ENCODE peak calls at places on chromosome 13, in eight cellular contexts. One of them, this sample, is unnamed. For H3K9me3, H3K4me1 and H3K36me3, the result is how much of the 10 kb centered on the place peaks cover.

GRCh38 chr13:45331981-45332830 is 8.8 kb downstream of the TPT1 start:
- DNase-seq in neuronal stem cell: no peak
- DNase-seq in adrenal gland: peak
- DNase-seq in colonic mucosa: no peak
- DNase-seq in effector memory CD4-positive, alpha-beta T cell: no peak
- DNase-seq in H1: no peak
- DNase-seq in tibial artery: peak
- DNase-seq in psoas muscle: no peak
- DNase-seq in this sample: no peak

GRCh38 chr13:61414686-61415664 is 674 bp downstream of the PCDH20 start:
- DNase-seq in neuronal stem cell: peak
- DNase-seq in adrenal gland: no peak
- DNase-seq in colonic mucosa: peak
- DNase-seq in effector memory CD4-positive, alpha-beta T cell: no peak
- DNase-seq in H1: peak
- DNase-seq in tibial artery: no peak
- DNase-seq in psoas muscle: peak
- DNase-seq in this sample: no peak

GRCh38 chr13:47859129-47859528 is 141.9 kb downstream of the SUCLA2 start:
- DNase-seq in neuronal stem cell: no peak
- DNase-seq in adrenal gland: no peak
- DNase-seq in colonic mucosa: no peak
- DNase-seq in effector memory CD4-positive, alpha-beta T cell: no peak
- DNase-seq in H1: no peak
- DNase-seq in tibial artery: no peak
- DNase-seq in psoas muscle: no peak
- DNase-seq in this sample: no peak

GRCh38 chr13:59312776-59313175 is 851.0 kb downstream of the DIAPH3 start:
- DNase-seq in neuronal stem cell: no peak
- DNase-seq in adrenal gland: no peak
- DNase-seq in colonic mucosa: no peak
- DNase-seq in effector memory CD4-positive, alpha-beta T cell: no peak
- DNase-seq in H1: no peak
- DNase-seq in tibial artery: no peak
- DNase-seq in psoas muscle: no peak
- DNase-seq in this sample: no peak

GRCh38 chr13:101218484-101218883 is 197.8 kb downstream of the NALCN start:
- DNase-seq in neuronal stem cell: no peak
- DNase-seq in adrenal gland: no peak
- DNase-seq in colonic mucosa: no peak
- DNase-seq in effector memory CD4-positive, alpha-beta T cell: no peak
- DNase-seq in H1: no peak
- DNase-seq in tibial artery: no peak
- DNase-seq in psoas muscle: no peak
- DNase-seq in this sample: no peak

GRCh38 chr13:25982908-25983307 is 68.9 kb downstream of the SHISA2 start:
- DNase-seq in neuronal stem cell: no peak
- DNase-seq in adrenal gland: no peak
- DNase-seq in colonic mucosa: no peak
- DNase-seq in effector memory CD4-positive, alpha-beta T cell: no peak
- DNase-seq in H1: no peak
- DNase-seq in tibial artery: no peak
- DNase-seq in psoas muscle: no peak
- DNase-seq in this sample: no peak

GRCh38 chr13:66344770-66345367 is 885.3 kb downstream of the PCDH9 start:
- DNase-seq in neuronal stem cell: peak
- DNase-seq in adrenal gland: no peak
- DNase-seq in colonic mucosa: no peak
- DNase-seq in effector memory CD4-positive, alpha-beta T cell: no peak
- DNase-seq in H1: no peak
- DNase-seq in tibial artery: no peak
- DNase-seq in psoas muscle: no peak
- DNase-seq in this sample: no peak

GRCh38 chr13:113110048-113110851 is 4.7 kb downstream of the F7 start:
- DNase-seq in neuronal stem cell: no peak
- DNase-seq in adrenal gland: no peak
- DNase-seq in colonic mucosa: no peak
- DNase-seq in effector memory CD4-positive, alpha-beta T cell: no peak
- DNase-seq in H1: no peak
- DNase-seq in tibial artery: no peak
- DNase-seq in psoas muscle: peak
- DNase-seq in this sample: no peak

GRCh38 chr13:76481738-76482137 is 404.5 kb downstream of the KCTD12 start:
- DNase-seq in neuronal stem cell: no peak
- DNase-seq in adrenal gland: no peak
- DNase-seq in colonic mucosa: no peak
- DNase-seq in effector memory CD4-positive, alpha-beta T cell: no peak
- DNase-seq in H1: no peak
- DNase-seq in tibial artery: no peak
- DNase-seq in psoas muscle: no peak
- DNase-seq in this sample: no peak

GRCh38 chr13:71374471-71375041 is 492.4 kb downstream of the DACH1 start:
- DNase-seq in neuronal stem cell: no peak
- DNase-seq in adrenal gland: no peak
- DNase-seq in colonic mucosa: no peak
- DNase-seq in effector memory CD4-positive, alpha-beta T cell: no peak
- DNase-seq in H1: no peak
- DNase-seq in tibial artery: no peak
- DNase-seq in psoas muscle: no peak
- DNase-seq in this sample: no peak

GRCh38 chr13:112325941-112326645 is 50.1 kb upstream of the SPACA7 start:
- DNase-seq in neuronal stem cell: no peak
- DNase-seq in adrenal gland: no peak
- DNase-seq in colonic mucosa: no peak
- DNase-seq in effector memory CD4-positive, alpha-beta T cell: no peak
- DNase-seq in H1: no peak
- DNase-seq in tibial artery: no peak
- DNase-seq in psoas muscle: no peak
- DNase-seq in this sample: no peak

GRCh38 chr13:53473397-53473796 is 444.8 kb downstream of the OLFM4 start:
- DNase-seq in neuronal stem cell: no peak
- DNase-seq in adrenal gland: no peak
- DNase-seq in colonic mucosa: no peak
- DNase-seq in effector memory CD4-positive, alpha-beta T cell: no peak
- DNase-seq in H1: no peak
- DNase-seq in tibial artery: no peak
- DNase-seq in psoas muscle: no peak
- DNase-seq in this sample: no peak
- H3K9me3 ChIP-seq in neuronal stem cell: under half
- H3K9me3 ChIP-seq in adrenal gland: under half
- H3K9me3 ChIP-seq in colonic mucosa: under half
- H3K9me3 ChIP-seq in effector memory CD4-positive, alpha-beta T cell: under half
- H3K9me3 ChIP-seq in H1: under half
- H3K9me3 ChIP-seq in tibial artery: under half
- H3K9me3 ChIP-seq in psoas muscle: under half
- H3K9me3 ChIP-seq in this sample: under half

DNA sequence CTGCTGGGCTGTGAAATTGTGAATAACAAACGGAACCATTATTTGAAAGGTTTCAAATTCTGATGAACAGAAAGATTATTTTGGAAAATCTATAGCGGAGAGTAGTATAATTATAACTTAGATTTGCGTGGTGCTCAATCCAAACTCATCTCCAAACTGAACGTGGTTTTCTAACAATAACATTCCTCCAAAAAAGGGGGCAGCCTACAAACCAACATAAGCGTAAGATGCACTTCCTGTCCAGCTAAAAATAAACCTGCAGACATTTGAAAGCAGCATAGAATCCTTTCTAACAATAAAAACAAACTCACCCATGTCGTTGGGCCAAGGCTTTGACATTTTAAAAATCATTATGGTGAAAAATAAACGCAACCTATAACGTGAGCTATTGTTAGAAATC is 178.4 kb downstream of the COL4A1 start:
- DNase-seq in neuronal stem cell: no peak
- DNase-seq in adrenal gland: no peak
- DNase-seq in colonic mucosa: no peak
- DNase-seq in effector memory CD4-positive, alpha-beta T cell: no peak
- DNase-seq in H1: no peak
- DNase-seq in tibial artery: no peak
- DNase-seq in psoas muscle: no peak
- DNase-seq in this sample: no peak
- H3K4me1 ChIP-seq in neuronal stem cell: under half
- H3K4me1 ChIP-seq in adrenal gland: under half
- H3K4me1 ChIP-seq in colonic mucosa: under half
- H3K4me1 ChIP-seq in effector memory CD4-positive, alpha-beta T cell: under half
- H3K4me1 ChIP-seq in H1: under half
- H3K4me1 ChIP-seq in tibial artery: under half
- H3K4me1 ChIP-seq in psoas muscle: under half
- H3K4me1 ChIP-seq in this sample: under half

GRCh38 chr13:75101997-75102720 is 379.8 kb downstream of the TBC1D4 start:
- DNase-seq in neuronal stem cell: no peak
- DNase-seq in adrenal gland: no peak
- DNase-seq in colonic mucosa: no peak
- DNase-seq in effector memory CD4-positive, alpha-beta T cell: no peak
- DNase-seq in H1: no peak
- DNase-seq in tibial artery: no peak
- DNase-seq in psoas muscle: no peak
- DNase-seq in this sample: no peak
- H3K36me3 ChIP-seq in neuronal stem cell: under half
- H3K36me3 ChIP-seq in adrenal gland: under half
- H3K36me3 ChIP-seq in colonic mucosa: under half
- H3K36me3 ChIP-seq in effector memory CD4-positive, alpha-beta T cell: under half
- H3K36me3 ChIP-seq in H1: under half
- H3K36me3 ChIP-seq in tibial artery: under half
- H3K36me3 ChIP-seq in psoas muscle: under half
- H3K36me3 ChIP-seq in this sample: under half

DNA sequence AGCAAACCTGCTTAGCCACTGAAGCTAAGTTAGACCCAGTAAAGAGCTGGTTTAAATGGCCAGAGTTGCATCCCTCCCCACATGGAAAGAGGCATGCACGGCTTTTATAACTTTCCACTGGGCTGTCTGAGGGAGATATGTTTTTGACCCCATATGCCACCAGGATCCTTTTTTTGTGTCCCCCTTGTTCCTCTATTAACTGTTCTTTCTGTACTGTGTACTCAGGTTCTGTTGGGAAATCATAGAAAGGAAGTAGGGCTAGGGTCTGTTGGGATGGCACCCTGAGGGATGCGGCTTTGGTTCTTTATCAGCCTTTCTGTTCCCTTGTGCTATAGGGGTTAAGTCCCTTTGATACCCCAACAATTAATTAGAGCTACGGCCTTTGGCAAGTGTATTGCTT is 12.2 kb upstream of the TM9SF2 start:
- DNase-seq in neuronal stem cell: no peak
- DNase-seq in adrenal gland: no peak
- DNase-seq in colonic mucosa: no peak
- DNase-seq in effector memory CD4-positive, alpha-beta T cell: no peak
- DNase-seq in H1: no peak
- DNase-seq in tibial artery: no peak
- DNase-seq in psoas muscle: no peak
- DNase-seq in this sample: no peak
- H3K9me3 ChIP-seq in neuronal stem cell: under half
- H3K9me3 ChIP-seq in adrenal gland: under half
- H3K9me3 ChIP-seq in colonic mucosa: under half
- H3K9me3 ChIP-seq in effector memory CD4-positive, alpha-beta T cell: under half
- H3K9me3 ChIP-seq in H1: under half
- H3K9me3 ChIP-seq in tibial artery: under half
- H3K9me3 ChIP-seq in psoas muscle: under half
- H3K9me3 ChIP-seq in this sample: under half

GRCh38 chr13:49305824-49306425 is 58.2 kb downstream of the CDADC1 start:
- DNase-seq in neuronal stem cell: no peak
- DNase-seq in adrenal gland: no peak
- DNase-seq in colonic mucosa: no peak
- DNase-seq in effector memory CD4-positive, alpha-beta T cell: no peak
- DNase-seq in H1: no peak
- DNase-seq in tibial artery: no peak
- DNase-seq in psoas muscle: peak
- DNase-seq in this sample: no peak

GRCh38 chr13:49310251-49310650 is 62.5 kb downstream of the CDADC1 start:
- DNase-seq in neuronal stem cell: no peak
- DNase-seq in adrenal gland: no peak
- DNase-seq in colonic mucosa: no peak
- DNase-seq in effector memory CD4-positive, alpha-beta T cell: no peak
- DNase-seq in H1: no peak
- DNase-seq in tibial artery: no peak
- DNase-seq in psoas muscle: no peak
- DNase-seq in this sample: no peak

GRCh38 chr13:49307365-49307764 is 59.6 kb downstream of the CDADC1 start:
- DNase-seq in neuronal stem cell: no peak
- DNase-seq in adrenal gland: no peak
- DNase-seq in colonic mucosa: no peak
- DNase-seq in effector memory CD4-positive, alpha-beta T cell: no peak
- DNase-seq in H1: no peak
- DNase-seq in tibial artery: peak
- DNase-seq in psoas muscle: peak
- DNase-seq in this sample: no peak

GRCh38 chr13:49308977-49309408 is 61.3 kb downstream of the CDADC1 start:
- DNase-seq in neuronal stem cell: no peak
- DNase-seq in adrenal gland: no peak
- DNase-seq in colonic mucosa: no peak
- DNase-seq in effector memory CD4-positive, alpha-beta T cell: no peak
- DNase-seq in H1: no peak
- DNase-seq in tibial artery: peak
- DNase-seq in psoas muscle: peak
- DNase-seq in this sample: no peak

GRCh38 chr13:49308104-49308875 is 60.6 kb downstream of the CDADC1 start:
- DNase-seq in neuronal stem cell: no peak
- DNase-seq in adrenal gland: peak
- DNase-seq in colonic mucosa: peak
- DNase-seq in effector memory CD4-positive, alpha-beta T cell: no peak
- DNase-seq in H1: no peak
- DNase-seq in tibial artery: peak
- DNase-seq in psoas muscle: peak
- DNase-seq in this sample: no peak
- H3K4me1 ChIP-seq in neuronal stem cell: under half
- H3K4me1 ChIP-seq in adrenal gland: under half
- H3K4me1 ChIP-seq in colonic mucosa: under half
- H3K4me1 ChIP-seq in effector memory CD4-positive, alpha-beta T cell: under half
- H3K4me1 ChIP-seq in H1: under half
- H3K4me1 ChIP-seq in tibial artery: under half
- H3K4me1 ChIP-seq in psoas muscle: under half
- H3K4me1 ChIP-seq in this sample: under half

GRCh38 chr13:28237944-28238343 is 99.6 kb downstream of the PAN3 start:
- DNase-seq in neuronal stem cell: no peak
- DNase-seq in adrenal gland: no peak
- DNase-seq in colonic mucosa: no peak
- DNase-seq in effector memory CD4-positive, alpha-beta T cell: no peak
- DNase-seq in H1: no peak
- DNase-seq in tibial artery: no peak
- DNase-seq in psoas muscle: no peak
- DNase-seq in this sample: no peak
- H3K36me3 ChIP-seq in neuronal stem cell: under half
- H3K36me3 ChIP-seq in adrenal gland: under half
- H3K36me3 ChIP-seq in colonic mucosa: under half
- H3K36me3 ChIP-seq in effector memory CD4-positive, alpha-beta T cell: under half
- H3K36me3 ChIP-seq in H1: under half
- H3K36me3 ChIP-seq in tibial artery: under half
- H3K36me3 ChIP-seq in psoas muscle: under half
- H3K36me3 ChIP-seq in this sample: under half

This sample was measured in CD4-positive, CD25-positive, alpha-beta regulatory T cell.